ENCODE peak calls at places on chromosomes 1 and 21, in eight cellular contexts. B, Q, M, T, E, D, R and I are unnamed samples.

GRCh38 chr21:38849776-38850175 is 44.0 kb downstream of the ETS2 start:
- DNase-seq in E (peak), M (no peak), T (no peak), B (no peak), Q (peak), D (no peak), R (no peak), I (peak)

GRCh38 chr1:125065092-125065820 is 3880.5 kb downstream of the SRGAP2C start:
- DNase-seq in R (no peak), E (no peak), D (no peak), M (no peak), B (no peak), Q (no peak), T (no peak), I (no peak)

GRCh38 chr21:38985423-38986378 is 180.0 kb downstream of the ETS2 start:
- DNase-seq in R (no peak), E (no peak), T (peak), Q (no peak), B (no peak), M (no peak), D (peak), I (peak)

GRCh38 chr1:28915036-28915895 is 897 bp downstream of the EPB41 start:
- DNase-seq in T (no peak), E (peak), M (no peak), Q (peak), B (peak), R (no peak), D (peak), I (peak)

GRCh38 chr1:33931115-33931475 is 67.2 kb downstream of the HMGB4 start:
- DNase-seq in D (no peak), Q (no peak), T (no peak), M (no peak), B (no peak), R (no peak), E (no peak), I (no peak)

GRCh38 chr1:205375816-205376545 is 19.3 kb upstream of the KLHDC8A start:
- DNase-seq in R (no peak), M (peak), Q (peak), B (peak), T (no peak), E (no peak), D (peak), I (no peak)

GRCh38 chr1:211830330-211831142 is at the start of gene LPGAT1:
- DNase-seq in E (peak), B (peak), M (peak), T (no peak), R (no peak), D (peak), Q (peak), I (peak)

GRCh38 chr1:29227511-29227910 is 3.2 kb downstream of the MECR start:
- DNase-seq in M (no peak), Q (no peak), B (no peak), E (no peak), T (no peak), R (no peak), D (no peak), I (no peak)

GRCh38 chr1:213315571-213315970 is 264.5 kb downstream of the RPS6KC1 start:
- DNase-seq in R (no peak), T (no peak), Q (no peak), M (no peak), E (no peak), B (no peak), D (no peak), I (no peak)

GRCh38 chr21:35529141-35529863 is 480.2 kb upstream of the RUNX1 start:
- DNase-seq in E (no peak), Q (no peak), R (no peak), T (no peak), D (no peak), B (no peak), M (no peak), I (peak)

GRCh38 chr1:8817413-8818324 is at the start of gene RERE:
- DNase-seq in E (peak), T (peak), R (peak), M (peak), B (peak), Q (peak), D (peak), I (peak)

GRCh38 chr1:160624464-160624863 is 22.4 kb downstream of the SLAMF1 start:
- DNase-seq in R (no peak), D (no peak), B (no peak), T (no peak), E (no peak), Q (no peak), M (no peak), I (no peak)

GRCh38 chr1:243254233-243254926 is 701 bp downstream of the CEP170 start:
- DNase-seq in Q (peak), B (peak), R (no peak), D (peak), E (peak), M (no peak), T (no peak), I (peak)

GRCh38 chr1:218658294-218658693 is 313.2 kb downstream of the TGFB2 start:
- DNase-seq in T (no peak), Q (no peak), R (no peak), M (no peak), E (no peak), D (no peak), B (no peak), I (no peak)

GRCh38 chr1:53572061-53572801 is 113.0 kb downstream of the DMRTB1 start:
- DNase-seq in T (no peak), Q (no peak), R (no peak), B (peak), E (no peak), D (no peak), M (peak), I (no peak)

GRCh38 chr1:175221548-175222175 is 29.1 kb upstream of the KIAA0040 start:
- DNase-seq in R (peak), T (no peak), Q (no peak), D (peak), M (no peak), B (no peak), E (peak), I (no peak)

DNA sequence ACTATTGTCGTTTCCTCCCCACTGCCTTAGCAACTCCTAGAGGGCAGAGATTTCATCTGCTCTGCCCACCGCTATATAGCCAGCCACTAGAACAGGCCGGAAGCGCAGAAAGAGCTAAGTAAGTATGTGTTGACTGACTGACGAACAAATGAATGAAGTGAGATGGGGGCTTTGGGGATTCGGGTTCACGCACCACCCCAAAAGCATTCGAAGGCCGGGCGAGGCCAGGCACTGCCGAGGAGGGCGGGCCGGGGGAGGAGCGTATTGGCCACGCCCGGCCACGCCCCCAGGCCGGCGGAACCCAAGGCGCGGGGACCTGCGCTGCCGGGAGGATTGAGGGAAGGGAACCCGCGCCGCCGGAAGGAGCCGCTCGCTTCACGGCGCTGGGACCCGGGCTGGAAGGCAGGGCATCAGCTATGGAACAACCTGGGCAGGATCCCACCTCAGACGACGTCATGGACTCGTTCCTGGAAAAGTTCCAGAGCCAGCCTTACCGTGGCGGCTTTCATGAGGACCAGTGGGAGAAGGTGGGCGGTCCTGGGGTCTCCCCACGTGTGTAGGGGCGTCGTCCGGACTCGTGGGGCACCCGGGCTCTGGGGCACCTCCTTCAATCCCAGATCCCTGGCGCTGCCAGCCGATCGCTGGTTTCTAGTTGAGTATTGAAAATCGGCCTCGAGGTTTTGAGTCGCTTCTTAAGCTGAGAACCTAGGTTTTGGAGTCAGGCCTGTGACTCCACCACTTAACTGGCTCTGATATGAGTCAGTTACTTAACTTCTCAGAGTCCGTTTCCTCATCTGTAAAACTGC is at the start of gene TTC4:
- DNase-seq in Q (peak), E (peak), T (peak), D (peak), M (peak), B (peak), R (peak), I (peak)
- TF ChIP-seq POLR2A in Q (peak), E (peak), T (peak), D (peak), M (peak), B (peak), R (peak), I (peak)

GRCh38 chr1:214702561-214702960 is 99.6 kb downstream of the CENPF start:
- DNase-seq in E (no peak), D (no peak), M (no peak), T (no peak), B (no peak), Q (no peak), R (no peak), I (no peak)
- TF ChIP-seq MAX in E (no peak), D (no peak), M (no peak), T (no peak), B (no peak), Q (no peak), R (no peak), I (no peak)

GRCh38 chr21:29196021-29196663 is 65.7 kb downstream of the MAP3K7CL start:
- DNase-seq in R (peak), Q (peak), M (peak), E (peak), B (peak), T (peak), D (peak), I (peak)
- TF ChIP-seq CTCF in R (peak), Q (no peak), M (no peak), E (peak), B (peak), T (peak), D (peak), I (peak)

DNA sequence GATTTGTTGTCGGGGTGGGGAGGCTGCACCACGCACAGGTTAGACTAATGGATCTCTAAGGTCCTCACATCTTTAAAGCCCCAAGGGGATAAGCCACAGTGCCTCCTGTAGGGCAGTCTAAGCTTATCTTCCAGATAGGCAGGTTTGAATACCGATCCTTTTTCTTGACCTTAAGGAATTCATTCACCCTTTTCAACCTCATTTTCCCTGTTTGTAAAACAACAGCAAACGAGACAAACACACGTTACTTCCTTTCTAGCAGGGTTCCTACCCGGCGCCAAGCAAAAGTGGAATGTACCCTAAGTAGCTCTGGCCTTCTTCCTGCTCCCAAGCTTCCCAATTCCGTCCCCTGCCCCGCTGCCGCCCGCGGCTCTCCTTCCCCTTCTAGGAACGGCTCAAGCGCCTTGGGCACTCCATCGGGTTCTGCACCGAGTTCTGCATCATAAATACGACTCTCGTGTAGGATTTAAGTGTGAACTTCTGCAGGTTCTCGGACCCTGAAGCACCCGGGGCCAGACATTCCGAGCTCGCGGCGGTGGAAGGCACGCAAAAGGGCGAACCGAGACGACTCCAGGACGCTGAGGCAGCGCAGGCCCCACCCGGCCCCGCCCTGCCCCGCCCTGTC is 548 bp upstream of the CDC20 start:
- DNase-seq in D (peak), T (peak), R (no peak), B (peak), Q (no peak), E (peak), M (peak), I (peak)
- TF ChIP-seq POLR2A in D (peak), T (no peak), R (peak), B (peak), Q (no peak), E (peak), M (peak), I (peak)

GRCh38 chr1:67372898-67373297 is 57.3 kb downstream of the SERBP1 start:
- DNase-seq in E (no peak), Q (no peak), D (no peak), B (no peak), R (no peak), T (no peak), M (no peak), I (no peak)

GRCh38 chr1:67372136-67372535 is 58.1 kb downstream of the SERBP1 start:
- DNase-seq in R (no peak), Q (no peak), E (no peak), B (no peak), T (no peak), D (no peak), M (no peak), I (no peak)

GRCh38 chr1:67371043-67371442 is 59.2 kb downstream of the SERBP1 start:
- DNase-seq in Q (no peak), M (no peak), E (no peak), B (no peak), R (no peak), D (no peak), T (no peak), I (no peak)

GRCh38 chr1:67367370-67368345 is 60.0 kb downstream of the IL12RB2 start:
- DNase-seq in M (no peak), R (no peak), Q (peak), D (peak), B (peak), T (no peak), E (peak), I (no peak)

DNA sequence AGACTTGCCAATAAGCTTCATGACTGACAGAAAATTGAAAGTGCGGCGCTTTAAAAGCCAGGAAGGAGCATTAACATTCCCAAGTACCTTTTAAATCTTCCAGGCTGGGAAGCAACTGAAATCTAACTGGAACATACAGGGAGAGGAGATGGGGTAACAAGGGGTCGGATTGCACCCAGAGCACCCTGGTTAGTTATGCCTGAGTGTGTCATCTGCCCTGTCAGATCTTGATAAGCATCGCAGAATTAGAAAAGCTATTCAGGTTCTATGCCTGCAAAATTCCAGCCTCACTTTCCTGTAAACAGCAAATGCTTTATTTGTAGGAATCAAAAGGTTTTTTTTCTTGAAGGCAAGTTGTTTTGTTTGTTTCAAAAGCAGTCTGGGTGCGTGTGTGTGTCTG is 58.5 kb downstream of the SERBP1 start:
- DNase-seq in B (no peak), T (no peak), R (no peak), E (no peak), M (no peak), D (no peak), Q (no peak), I (no peak)
- TF ChIP-seq MAX in B (no peak), T (no peak), R (no peak), E (no peak), M (no peak), D (no peak), Q (no peak), I (no peak)